ENCODE peak calls at places on chromosomes 16 and 17, in four cellular contexts. One of them, this sample, is unnamed. For H3K4me1, the result is how much of the 10 kb centered on the place peaks cover.

GRCh38 chr16:89489040-89489721 is 1.2 kb downstream of the ANKRD11 start:
- DNase-seq in Karpas-422: peak
- DNase-seq in prostate gland: peak
- DNase-seq in neuronal stem cell: peak
- DNase-seq in this sample: peak

GRCh38 chr17:45438931-45439610 is 6.4 kb upstream of the ARHGAP27 start:
- DNase-seq in neuronal stem cell: no peak
- DNase-seq in Karpas-422: no peak
- DNase-seq in prostate gland: no peak
- DNase-seq in this sample: no peak

GRCh38 chr16:29675811-29676643 is 3.0 kb upstream of the QPRT start:
- DNase-seq in neuronal stem cell: no peak
- DNase-seq in Karpas-422: peak
- DNase-seq in prostate gland: no peak
- DNase-seq in this sample: peak

GRCh38 chr17:80659651-80660050 is 115.0 kb downstream of the RPTOR start:
- DNase-seq in prostate gland: no peak
- DNase-seq in Karpas-422: no peak
- DNase-seq in neuronal stem cell: no peak
- DNase-seq in this sample: no peak

GRCh38 chr16:81889896-81890634 is 111.0 kb downstream of the PLCG2 start:
- DNase-seq in prostate gland: peak
- DNase-seq in neuronal stem cell: peak
- DNase-seq in Karpas-422: peak
- DNase-seq in this sample: peak

GRCh38 chr16:29708917-29709600 is 30.1 kb downstream of the QPRT start:
- DNase-seq in neuronal stem cell: no peak
- DNase-seq in Karpas-422: peak
- DNase-seq in prostate gland: no peak
- DNase-seq in this sample: no peak

GRCh38 chr17:43880420-43880991 is 26.8 kb downstream of the MPP2 start:
- DNase-seq in prostate gland: no peak
- DNase-seq in Karpas-422: peak
- DNase-seq in neuronal stem cell: peak
- DNase-seq in this sample: peak

GRCh38 chr16:27781195-27781524 is 231.2 kb downstream of the KATNIP start:
- DNase-seq in prostate gland: no peak
- DNase-seq in neuronal stem cell: no peak
- DNase-seq in Karpas-422: no peak
- DNase-seq in this sample: no peak

GRCh38 chr16:4091638-4092037 is 24.6 kb downstream of the ADCY9 start:
- DNase-seq in neuronal stem cell: no peak
- DNase-seq in Karpas-422: no peak
- DNase-seq in prostate gland: no peak
- DNase-seq in this sample: no peak

GRCh38 chr17:57021226-57021940 is 43.5 kb downstream of the SCPEP1 start:
- DNase-seq in prostate gland: peak
- DNase-seq in neuronal stem cell: no peak
- DNase-seq in Karpas-422: no peak
- DNase-seq in this sample: no peak

GRCh38 chr17:44564429-44564828 is 7.1 kb downstream of the FZD2 start:
- DNase-seq in Karpas-422: no peak
- DNase-seq in neuronal stem cell: no peak
- DNase-seq in prostate gland: no peak
- DNase-seq in this sample: no peak

GRCh38 chr16:54326266-54326662 is 39.7 kb upstream of the IRX3 start:
- DNase-seq in Karpas-422: no peak
- DNase-seq in neuronal stem cell: no peak
- DNase-seq in prostate gland: no peak
- DNase-seq in this sample: no peak

GRCh38 chr17:8147141-8147804 is 4.9 kb downstream of the PER1 start:
- DNase-seq in neuronal stem cell: no peak
- DNase-seq in prostate gland: no peak
- DNase-seq in Karpas-422: no peak
- DNase-seq in this sample: no peak

GRCh38 chr16:14609716-14610115 is 20.3 kb downstream of the PARN start:
- DNase-seq in prostate gland: no peak
- DNase-seq in Karpas-422: no peak
- DNase-seq in neuronal stem cell: no peak
- DNase-seq in this sample: peak

GRCh38 chr17:49602783-49603182 is 27.1 kb downstream of the NXPH3 start:
- DNase-seq in prostate gland: no peak
- DNase-seq in Karpas-422: no peak
- DNase-seq in neuronal stem cell: no peak
- DNase-seq in this sample: no peak

GRCh38 chr16:23941025-23941424 is 105.2 kb downstream of the PRKCB start:
- DNase-seq in neuronal stem cell: no peak
- DNase-seq in prostate gland: no peak
- DNase-seq in Karpas-422: no peak
- DNase-seq in this sample: no peak

GRCh38 chr16:75648265-75649076 is 898 bp downstream of the TERF2IP start:
- DNase-seq in Karpas-422: peak
- DNase-seq in neuronal stem cell: peak
- DNase-seq in prostate gland: peak
- DNase-seq in this sample: peak

GRCh38 chr17:46063239-46063638 is 64.2 kb downstream of the STH start:
- DNase-seq in neuronal stem cell: no peak
- DNase-seq in Karpas-422: no peak
- DNase-seq in prostate gland: no peak
- DNase-seq in this sample: no peak

GRCh38 chr17:13135496-13135895 is 117.7 kb upstream of the ELAC2 start:
- DNase-seq in neuronal stem cell: peak
- DNase-seq in Karpas-422: no peak
- DNase-seq in prostate gland: no peak
- DNase-seq in this sample: no peak

GRCh38 chr17:65154770-65155589 is 17.8 kb downstream of the RGS9 start:
- DNase-seq in neuronal stem cell: no peak
- DNase-seq in Karpas-422: no peak
- DNase-seq in prostate gland: no peak
- DNase-seq in this sample: peak

GRCh38 chr17:65155622-65156021 is 18.5 kb downstream of the RGS9 start:
- DNase-seq in neuronal stem cell: no peak
- DNase-seq in Karpas-422: no peak
- DNase-seq in prostate gland: no peak
- DNase-seq in this sample: peak

GRCh38 chr17:65158081-65158480 is 20.9 kb downstream of the RGS9 start:
- DNase-seq in prostate gland: no peak
- DNase-seq in Karpas-422: no peak
- DNase-seq in neuronal stem cell: no peak
- DNase-seq in this sample: no peak

GRCh38 chr17:65156835-65157565 is 19.8 kb downstream of the RGS9 start:
- DNase-seq in Karpas-422: no peak
- DNase-seq in neuronal stem cell: no peak
- DNase-seq in prostate gland: no peak
- DNase-seq in this sample: no peak

DNA sequence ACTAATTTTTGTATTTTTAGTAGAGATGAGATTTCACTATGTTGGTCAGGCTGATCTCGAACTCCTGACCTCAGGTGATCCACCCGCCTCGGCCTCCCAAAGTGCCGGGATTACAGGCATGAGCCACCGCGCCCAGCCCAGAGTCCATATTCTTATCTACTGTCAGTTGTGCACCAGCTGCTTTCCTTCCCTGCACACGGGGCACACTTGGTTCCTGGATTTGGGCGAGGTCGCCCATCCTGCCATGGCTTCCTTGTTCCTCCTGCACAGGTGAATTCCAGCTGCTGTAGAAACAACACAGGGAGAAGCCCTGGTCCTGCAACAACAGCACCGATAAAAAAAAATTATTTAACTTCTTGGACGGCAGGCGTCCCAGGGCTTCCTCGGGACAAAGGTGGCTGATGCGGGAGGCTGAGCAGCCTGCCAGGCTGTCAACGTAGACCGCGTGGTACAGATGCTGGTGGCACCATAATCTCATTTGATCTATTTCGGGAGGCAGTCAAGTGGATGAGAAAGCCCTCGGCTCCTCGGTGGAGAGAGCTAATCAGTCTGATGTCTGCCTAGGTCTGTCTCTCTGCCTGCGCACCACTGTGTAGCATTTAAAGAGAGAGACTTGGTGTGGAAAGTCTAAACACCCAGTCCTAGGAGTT is 19.1 kb downstream of the RGS9 start:
- DNase-seq in neuronal stem cell: no peak
- DNase-seq in Karpas-422: no peak
- DNase-seq in prostate gland: no peak
- DNase-seq in this sample: no peak
- H3K4me1 ChIP-seq in neuronal stem cell: under half
- H3K4me1 ChIP-seq in Karpas-422: under half
- H3K4me1 ChIP-seq in prostate gland: under half
- H3K4me1 ChIP-seq in this sample: under half

DNA sequence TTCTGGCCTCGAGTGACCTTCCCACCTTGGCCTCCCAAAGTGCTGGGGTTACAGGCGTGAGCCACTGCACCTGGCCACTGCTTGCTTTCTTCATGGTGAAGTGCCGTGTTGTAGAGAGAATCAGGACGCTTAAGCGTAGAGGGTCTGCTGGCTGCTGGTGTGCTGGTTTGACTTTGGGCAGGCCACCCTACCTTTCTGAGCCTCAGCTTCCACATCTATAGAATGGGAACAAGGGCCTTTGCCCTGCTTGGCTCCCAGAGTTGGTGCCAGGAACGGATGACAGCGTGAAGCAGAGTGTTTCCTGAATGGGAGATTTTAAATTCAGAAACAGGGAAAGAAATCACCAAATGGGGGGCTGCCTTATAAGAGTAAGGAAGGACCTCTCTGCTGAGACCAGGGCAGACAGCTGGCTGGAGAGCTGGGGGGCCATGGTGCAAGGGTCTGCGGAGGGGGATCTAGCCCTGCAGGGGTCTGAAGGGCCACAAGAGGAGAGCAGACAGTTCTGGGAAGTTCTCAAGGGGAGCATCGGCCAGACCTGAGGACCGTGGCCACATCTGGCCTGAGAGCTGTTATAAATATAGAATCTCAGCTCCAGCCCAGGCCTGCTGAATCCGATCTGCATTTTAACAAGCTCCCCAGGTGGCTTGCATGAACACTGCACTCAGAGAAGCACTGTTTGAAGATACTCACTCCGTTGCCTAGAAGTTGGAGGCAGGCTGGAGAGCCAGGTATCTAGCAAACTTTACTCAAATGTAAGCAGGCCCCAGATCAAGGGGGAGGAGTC is 61.0 kb downstream of the NKD1 start:
- DNase-seq in Karpas-422: no peak
- DNase-seq in prostate gland: no peak
- DNase-seq in neuronal stem cell: no peak
- DNase-seq in this sample: no peak
- H3K4me1 ChIP-seq in Karpas-422: under half
- H3K4me1 ChIP-seq in prostate gland: under half
- H3K4me1 ChIP-seq in neuronal stem cell: under half
- H3K4me1 ChIP-seq in this sample: under half

GRCh38 chr16:12159672-12160071 is 183.1 kb downstream of the SNX29 start:
- DNase-seq in Karpas-422: no peak
- DNase-seq in neuronal stem cell: no peak
- DNase-seq in prostate gland: no peak
- DNase-seq in this sample: no peak

GRCh38 chr16:12162151-12162559 is 185.6 kb downstream of the SNX29 start:
- DNase-seq in neuronal stem cell: no peak
- DNase-seq in Karpas-422: no peak
- DNase-seq in prostate gland: no peak
- DNase-seq in this sample: no peak

GRCh38 chr16:12162586-12162985 is 186.1 kb downstream of the SNX29 start:
- DNase-seq in neuronal stem cell: no peak
- DNase-seq in Karpas-422: no peak
- DNase-seq in prostate gland: no peak
- DNase-seq in this sample: no peak

GRCh38 chr16:12160249-12160648 is 183.7 kb downstream of the SNX29 start:
- DNase-seq in prostate gland: no peak
- DNase-seq in Karpas-422: no peak
- DNase-seq in neuronal stem cell: no peak
- DNase-seq in this sample: no peak

DNA sequence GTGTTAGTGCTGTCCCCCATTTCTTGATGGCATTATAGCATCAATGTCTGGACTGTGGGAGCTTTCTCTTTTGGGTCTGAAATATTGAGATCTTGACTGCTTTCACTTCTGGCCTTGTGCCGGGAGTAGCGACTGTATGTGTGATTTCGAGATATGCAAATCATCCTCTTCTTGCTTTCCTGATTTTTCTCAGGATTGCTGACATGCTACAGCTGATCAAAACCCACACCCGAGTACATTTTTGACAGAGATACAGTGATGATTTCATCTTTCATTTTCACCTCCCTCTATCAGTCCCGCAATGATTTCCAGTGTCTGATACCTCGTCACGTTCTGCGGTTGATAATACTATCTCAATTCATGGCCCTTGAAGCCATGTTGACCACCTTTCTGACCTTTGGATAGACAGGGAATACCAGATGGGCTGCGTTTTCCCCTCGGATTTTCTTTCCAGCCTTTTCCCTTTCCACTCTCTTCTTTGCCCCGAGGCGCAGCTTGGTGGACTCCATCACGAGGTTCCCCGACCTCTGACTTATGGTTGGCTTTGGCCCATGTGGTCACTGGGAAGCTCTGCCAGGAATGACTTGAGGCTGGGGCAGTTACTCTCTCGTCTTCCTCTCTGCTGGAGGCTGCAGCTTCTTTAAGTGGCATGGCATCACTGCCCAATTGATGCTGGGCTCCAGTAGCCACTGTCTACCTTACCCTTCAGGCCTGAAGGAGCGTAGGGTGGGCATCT is 184.4 kb downstream of the SNX29 start:
- DNase-seq in prostate gland: no peak
- DNase-seq in neuronal stem cell: no peak
- DNase-seq in Karpas-422: no peak
- DNase-seq in this sample: no peak
- H3K4me1 ChIP-seq in prostate gland: under half
- H3K4me1 ChIP-seq in neuronal stem cell: under half
- H3K4me1 ChIP-seq in Karpas-422: under half
- H3K4me1 ChIP-seq in this sample: under half

GRCh38 chr17:73613947-73614655 is 30.1 kb downstream of the SDK2 start:
- DNase-seq in prostate gland: no peak
- DNase-seq in neuronal stem cell: peak
- DNase-seq in Karpas-422: no peak
- DNase-seq in this sample: no peak
- H3K4me1 ChIP-seq in prostate gland: under half
- H3K4me1 ChIP-seq in neuronal stem cell: half or more
- H3K4me1 ChIP-seq in Karpas-422: under half
- H3K4me1 ChIP-seq in this sample: under half

DNA sequence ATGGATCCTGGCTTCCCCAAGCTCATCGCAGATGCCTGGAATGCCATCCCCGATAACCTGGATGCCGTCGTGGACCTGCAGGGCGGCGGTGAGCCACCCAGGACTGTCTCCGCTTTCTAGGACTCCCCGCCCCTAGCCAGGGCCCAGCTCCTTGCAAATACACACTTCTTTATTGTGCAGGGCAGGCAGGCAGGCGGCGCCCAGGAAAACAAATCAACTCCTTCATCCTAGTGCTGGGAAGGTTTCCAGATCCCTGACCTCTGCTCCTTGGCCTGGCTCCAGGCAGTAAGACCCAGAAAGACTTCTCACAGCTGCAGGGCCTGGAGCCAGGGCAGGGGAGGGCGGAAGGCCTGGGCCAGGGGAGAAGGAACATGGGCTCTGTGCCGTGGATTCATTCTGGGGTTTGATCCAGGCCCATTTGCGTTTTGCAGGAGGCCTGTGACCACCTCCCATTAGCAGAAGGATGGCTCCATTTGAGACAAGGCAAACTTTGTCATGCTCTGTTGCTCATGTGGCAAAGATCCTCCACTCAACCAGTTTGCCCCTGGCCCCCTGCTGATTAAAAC is 6.0 kb upstream of the LPCAT2 start:
- DNase-seq in neuronal stem cell: no peak
- DNase-seq in Karpas-422: no peak
- DNase-seq in prostate gland: peak
- DNase-seq in this sample: no peak
- H3K4me1 ChIP-seq in neuronal stem cell: under half
- H3K4me1 ChIP-seq in Karpas-422: under half
- H3K4me1 ChIP-seq in prostate gland: under half
- H3K4me1 ChIP-seq in this sample: under half

GRCh38 chr17:838486-838885 is 56.3 kb downstream of the MRM3 start:
- DNase-seq in neuronal stem cell: no peak
- DNase-seq in Karpas-422: no peak
- DNase-seq in prostate gland: no peak
- DNase-seq in this sample: no peak
- H3K4me1 ChIP-seq in neuronal stem cell: under half
- H3K4me1 ChIP-seq in Karpas-422: under half
- H3K4me1 ChIP-seq in prostate gland: under half
- H3K4me1 ChIP-seq in this sample: under half